ENCODE peak calls at places on chromosomes 4 and X, in five cellular contexts. L, E, H, J and O are unnamed samples.

GRCh38 chrX:68932611-68933010 is 103.8 kb downstream of the EFNB1 start:
- DNase-seq in L (no peak), E (no peak), H (no peak), J (no peak), O (no peak)

GRCh38 chr4:188976644-188977115 is 837.4 kb downstream of the TRIML1 start:
- DNase-seq in L (no peak), E (peak), H (no peak), J (peak), O (peak)

GRCh38 chr4:156476359-156476758 is 495.2 kb downstream of the PDGFC start:
- DNase-seq in L (no peak), E (no peak), H (no peak), J (peak), O (no peak)

GRCh38 chrX:48802813-48803261 is 970 bp downstream of the HDAC6 start:
- DNase-seq in L (no peak), E (peak), H (no peak), J (no peak), O (no peak)

GRCh38 chr4:51853027-51853682 is 10.2 kb downstream of the DCUN1D4 start:
- DNase-seq in L (no peak), E (no peak), H (no peak), J (no peak), O (peak)

GRCh38 chrX:153662266-153662665 is 11.3 kb downstream of the PNCK start:
- DNase-seq in L (peak), E (peak), H (no peak), J (no peak), O (peak)

GRCh38 chrX:150074175-150074574 is 135.9 kb upstream of the EOLA2 start:
- DNase-seq in L (no peak), E (no peak), H (no peak), J (no peak), O (no peak)

GRCh38 chr4:141140271-141141205 is 7.3 kb upstream of the RNF150 start:
- DNase-seq in L (no peak), E (no peak), H (no peak), J (no peak), O (no peak)

GRCh38 chrX:53080628-53081580 is 1.3 kb upstream of the TSPYL2 start:
- DNase-seq in L (no peak), E (peak), H (no peak), J (no peak), O (no peak)

GRCh38 chr4:89598602-89599001 is 238.4 kb downstream of the SNCA start:
- DNase-seq in L (no peak), E (peak), H (no peak), J (no peak), O (peak)

GRCh38 chr4:145868637-145869409 is 69.8 kb downstream of the ZNF827 start:
- DNase-seq in L (no peak), E (no peak), H (no peak), J (no peak), O (no peak)
- TF ChIP-seq CTCF in L (peak), E (no peak), H (no peak), J (peak), O (no peak)

GRCh38 chrX:77740376-77740905 is 45.6 kb downstream of the ATRX start:
- DNase-seq in L (no peak), E (no peak), H (no peak), J (no peak), O (no peak)
- H3K4me3 ChIP-seq in L (no peak), E (no peak), H (no peak), J (no peak), O (no peak)

GRCh38 chrX:12978205-12979010 is 3.5 kb downstream of the TMSB4X start:
- DNase-seq in L (peak), E (peak), H (no peak), J (peak), O (peak)
- TF ChIP-seq CTCF in L (no peak), E (peak), H (no peak), J (no peak), O (no peak)

DNA sequence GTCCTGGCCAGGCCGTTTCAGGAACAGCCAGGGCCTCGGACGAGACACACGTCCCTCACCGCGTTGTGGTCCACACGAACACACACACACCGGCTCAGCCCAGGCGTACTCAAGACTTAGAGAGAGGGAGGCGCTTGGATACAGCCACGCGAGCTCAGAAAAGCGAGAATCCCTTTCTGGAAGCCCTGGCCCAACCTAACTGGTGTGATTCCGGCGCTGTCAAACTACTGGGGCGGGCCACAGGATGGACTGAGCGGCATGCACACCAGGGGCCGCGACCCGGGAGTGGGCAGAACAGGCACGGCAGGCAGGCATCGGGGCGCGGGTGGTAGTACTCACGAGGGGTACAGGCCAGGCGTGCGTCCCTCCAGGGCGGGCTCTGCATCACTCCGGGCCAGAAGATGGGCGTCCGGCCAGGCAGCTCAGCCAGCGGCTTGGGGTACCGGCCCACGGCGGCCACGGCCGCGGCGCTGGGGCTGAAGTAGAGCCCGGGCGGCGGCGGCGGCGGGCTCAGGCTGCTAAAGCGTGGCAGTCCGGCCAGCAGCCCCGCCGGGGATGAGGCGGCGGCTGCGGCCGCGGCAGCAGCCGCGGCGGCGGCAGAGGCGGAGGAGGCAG is 1.8 kb downstream of the NKX6-1 start:
- DNase-seq in L (no peak), E (peak), H (no peak), J (no peak), O (no peak)
- H3K4me3 ChIP-seq in L (no peak), E (peak), H (no peak), J (no peak), O (no peak)

GRCh38 chrX:118632862-118633261 is 94.5 kb upstream of the IL13RA1 start:
- DNase-seq in L (no peak), E (no peak), H (no peak), J (no peak), O (peak)

GRCh38 chrX:118634336-118634735 is 93.1 kb upstream of the IL13RA1 start:
- DNase-seq in L (no peak), E (no peak), H (no peak), J (no peak), O (no peak)

GRCh38 chrX:118633530-118633929 is 93.9 kb upstream of the IL13RA1 start:
- DNase-seq in L (no peak), E (no peak), H (no peak), J (no peak), O (no peak)

DNA sequence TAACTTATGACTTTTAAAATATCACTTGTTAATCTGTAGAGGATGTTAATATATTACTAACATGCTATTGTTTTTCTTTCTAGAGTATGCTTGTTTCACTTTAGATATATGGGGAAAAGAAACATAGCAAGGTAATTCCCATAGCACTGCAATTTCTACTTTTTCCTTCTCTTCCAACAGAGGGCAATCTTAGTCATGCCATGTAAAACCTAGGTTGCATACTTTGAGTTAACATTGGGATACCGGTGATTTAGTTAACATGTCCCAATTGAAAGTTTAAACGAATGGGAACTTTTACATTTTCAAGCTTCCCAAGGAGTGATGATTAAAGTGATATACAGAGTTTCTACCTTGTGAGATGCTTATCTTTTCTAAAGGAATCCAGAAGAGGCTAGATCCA is 89.4 kb upstream of the IL13RA1 start:
- DNase-seq in L (no peak), E (peak), H (no peak), J (no peak), O (no peak)
- TF ChIP-seq CTCF in L (peak), E (peak), H (no peak), J (peak), O (no peak)

DNA sequence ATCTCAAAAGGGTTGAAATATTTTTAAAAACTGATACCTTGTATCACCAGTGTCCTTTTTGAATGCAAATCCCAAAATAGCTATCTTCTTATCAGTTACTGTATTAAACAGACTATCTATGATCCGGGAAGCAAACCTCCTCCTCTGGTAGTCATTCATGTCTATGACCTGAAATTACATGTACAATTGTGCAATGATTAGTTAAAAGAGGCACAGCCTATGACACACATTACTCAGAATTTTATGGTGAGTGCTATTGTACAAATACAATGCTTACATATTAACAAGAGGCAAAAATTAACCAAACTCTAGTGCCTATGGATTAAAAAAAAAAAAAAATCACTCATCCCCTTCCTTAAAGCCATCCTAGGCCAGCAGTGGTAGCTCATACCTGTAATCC is 21.7 kb downstream of the UGDH start:
- DNase-seq in L (no peak), E (no peak), H (no peak), J (no peak), O (no peak)
- H3K4me3 ChIP-seq in L (no peak), E (no peak), H (no peak), J (no peak), O (no peak)

GRCh38 chr4:153543351-153543750 is 77.2 kb downstream of the TMEM131L start:
- DNase-seq in L (no peak), E (no peak), H (no peak), J (no peak), O (no peak)
- TF ChIP-seq CTCF in L (no peak), E (no peak), H (no peak), J (no peak), O (no peak)

GRCh38 chr4:148375581-148375980 is 66.6 kb downstream of the NR3C2 start:
- DNase-seq in L (no peak), E (no peak), H (no peak), J (no peak), O (no peak)

GRCh38 chr4:148373093-148373492 is 69.1 kb downstream of the NR3C2 start:
- DNase-seq in L (no peak), E (no peak), H (no peak), J (no peak), O (no peak)

DNA sequence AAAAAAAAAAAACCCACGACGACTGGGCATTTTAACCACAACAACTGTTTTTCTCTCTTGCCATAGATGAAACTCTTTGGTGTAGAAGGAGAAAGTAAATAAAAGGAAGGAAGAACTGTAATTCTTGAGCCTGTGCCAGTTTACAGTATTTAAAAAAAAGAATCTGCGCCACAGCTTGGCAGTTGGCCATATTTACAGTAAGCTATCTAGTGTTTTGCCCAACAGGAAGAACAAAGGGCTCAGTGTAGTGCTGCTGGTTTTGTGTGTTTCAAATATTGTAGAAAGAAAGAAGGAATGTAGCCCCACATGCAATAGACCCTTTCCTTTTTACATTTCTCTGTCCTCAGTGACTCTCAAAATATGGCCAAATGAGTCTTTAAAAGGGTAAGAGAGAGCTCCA is 66.1 kb downstream of the NR3C2 start:
- DNase-seq in L (no peak), E (no peak), H (peak), J (no peak), O (no peak)
- H3K4me3 ChIP-seq in L (peak), E (no peak), H (no peak), J (no peak), O (no peak)

GRCh38 chr4:186727977-186728519 is 4.4 kb upstream of the FAT1 start:
- DNase-seq in L (no peak), E (peak), H (no peak), J (no peak), O (no peak)
- TF ChIP-seq CTCF in L (no peak), E (peak), H (no peak), J (no peak), O (no peak)

GRCh38 chr4:173990879-173991231 is 292.6 kb downstream of the FBXO8 start:
- DNase-seq in L (peak), E (peak), H (no peak), J (no peak), O (no peak)

GRCh38 chr4:173991321-173991720 is 292.1 kb downstream of the FBXO8 start:
- DNase-seq in L (no peak), E (no peak), H (no peak), J (no peak), O (no peak)

GRCh38 chr4:173991814-173992213 is 291.7 kb downstream of the FBXO8 start:
- DNase-seq in L (no peak), E (no peak), H (no peak), J (no peak), O (no peak)

GRCh38 chr4:173990126-173990878 is 293.2 kb downstream of the FBXO8 start:
- DNase-seq in L (no peak), E (peak), H (no peak), J (peak), O (peak)
- H3K4me3 ChIP-seq in L (peak), E (no peak), H (no peak), J (no peak), O (no peak)